ENCODE peak calls at places on chromosomes 4 and X, in six cellular contexts. W is A549, R is uterus, Z is NCI-H1092, F is DMS53, J is fibroblast of the conjunctiva. I is an unnamed sample.

GRCh38 chr4:177408023-177408422 is 34.2 kb downstream of the AGA start:
- DNase-seq in Z (peak; percentile 58), R (no peak), W (no peak), J (no peak), F (no peak), I (no peak)

GRCh38 chr4:176547005-176547404 is 227.2 kb downstream of the SPCS3 start:
- DNase-seq in J (peak; percentile 23), F (no peak), Z (no peak), R (no peak), W (no peak), I (no peak)

GRCh38 chr4:158315706-158316105 is 105.4 kb downstream of the TMEM144 start:
- DNase-seq in F (no peak), W (no peak), J (peak; percentile 70), Z (no peak), R (no peak), I (no peak)

GRCh38 chr4:135927651-135928050 is 1604.6 kb downstream of the PCDH18 start:
- DNase-seq in J (no peak), F (peak; percentile 76), W (no peak), R (no peak), Z (no peak), I (no peak)

GRCh38 chr4:148270600-148270999 is 171.6 kb downstream of the NR3C2 start:
- DNase-seq in W (no peak), J (no peak), F (peak; percentile 4), Z (no peak), R (no peak), I (no peak)

GRCh38 chr4:72319596-72319995 is 249.4 kb downstream of the ADAMTS3 start:
- DNase-seq in Z (no peak), J (no peak), F (no peak), W (no peak), R (no peak), I (no peak)

GRCh38 chr4:95095352-95095974 is 337.7 kb downstream of the BMPR1B start:
- DNase-seq in F (peak; percentile 71), J (peak; percentile 44), Z (no peak), R (no peak), W (no peak), I (no peak)

GRCh38 chr4:7075962-7076693 is 8.3 kb upstream of the GRPEL1 start:
- DNase-seq in Z (no peak), R (no peak), J (no peak), W (no peak), F (no peak), I (no peak)

GRCh38 chrX:71251456-71251973 is 2.4 kb downstream of the ZMYM3 start:
- DNase-seq in R (no peak), Z (no peak), F (no peak), W (no peak), J (no peak), I (no peak)

GRCh38 chr4:153065286-153065685 is 129.2 kb downstream of the FHDC1 start:
- DNase-seq in Z (no peak), W (no peak), F (no peak), J (no peak), R (no peak), I (no peak)

GRCh38 chr4:121656269-121656641 is 40.5 kb downstream of the ANXA5 start:
- DNase-seq in W (no peak), J (peak; percentile 82), Z (peak; percentile 15), F (peak; percentile 76), R (peak; percentile 29), I (no peak)

GRCh38 chr4:123652501-123652900 is 255.9 kb downstream of the SPRY1 start:
- DNase-seq in R (no peak), W (no peak), Z (no peak), J (no peak), F (no peak), I (no peak)

GRCh38 chrX:96884027-96884426 is 319 bp downstream of the RPA4 start:
- DNase-seq in Z (no peak), J (no peak), W (no peak), R (no peak), F (no peak), I (no peak)

GRCh38 chr4:82774711-82775171 is 23.9 kb downstream of the SCD5 start:
- DNase-seq in R (no peak), W (no peak), Z (no peak), F (no peak), J (no peak), I (no peak)

GRCh38 chr4:106495498-106495897 is 126.9 kb upstream of the GIMD1 start:
- DNase-seq in J (peak; percentile 58), Z (no peak), F (no peak), W (no peak), R (no peak), I (no peak)

GRCh38 chrX:29071525-29071924 is 484.3 kb downstream of the IL1RAPL1 start:
- DNase-seq in R (no peak), J (peak; percentile 13), F (no peak), Z (no peak), W (no peak), I (no peak)

GRCh38 chrX:8244301-8244700 is 73.2 kb upstream of the VCX2 start:
- DNase-seq in W (no peak), R (no peak), J (no peak), Z (no peak), F (no peak), I (no peak)

GRCh38 chr4:137981277-137981676 is 260.9 kb downstream of the SLC7A11 start:
- DNase-seq in R (no peak), F (no peak), Z (no peak), W (no peak), J (no peak), I (no peak)

GRCh38 chrX:77572322-77572721 is 125.1 kb downstream of the FGF16 start:
- DNase-seq in W (no peak), Z (no peak), R (no peak), J (peak; percentile 1), F (no peak), I (no peak)

GRCh38 chr4:12881945-12882589 is 602.1 kb downstream of the RAB28 start:
- DNase-seq in R (no peak), W (no peak), Z (no peak), J (no peak), F (peak; percentile 70), I (no peak)

GRCh38 chr4:2417196-2417764 is 1.2 kb downstream of the ZFYVE28 start:
- DNase-seq in F (peak; percentile 73), W (no peak), R (no peak), Z (no peak), J (no peak), I (no peak)

GRCh38 chrX:101232316-101232715 is 12.7 kb downstream of the DRP2 start:
- DNase-seq in J (no peak), F (no peak), R (no peak), Z (no peak), W (no peak), I (no peak)

GRCh38 chrX:113529425-113530013 is 688.9 kb upstream of the AMOT start:
- DNase-seq in Z (no peak), W (no peak), R (no peak), J (no peak), F (no peak), I (no peak)

GRCh38 chrX:40108959-40109287 is 11.2 kb upstream of the BCOR start:
- DNase-seq in F (peak; percentile 92), R (peak; percentile 82), Z (peak; percentile 67), J (no peak), W (peak; percentile 62), I (peak; percentile 51)

GRCh38 chr4:17597517-17597916 is 16.9 kb upstream of the MED28 start:
- DNase-seq in W (no peak), Z (peak; percentile 14), R (no peak), F (peak; percentile 81), J (no peak), I (no peak)

GRCh38 chrX:77892887-77893286 is 2.3 kb downstream of the MAGT1 start:
- DNase-seq in Z (no peak), F (no peak), R (no peak), W (no peak), J (no peak), I (no peak)

GRCh38 chr4:1043658-1044468 is 32.4 kb downstream of the FGFRL1 start:
- DNase-seq in J (peak; percentile 99), F (peak; percentile 93), R (peak; percentile 96), Z (no peak), W (peak; percentile 72), I (no peak)

GRCh38 chrX:44891642-44892041 is 18.7 kb downstream of the KDM6A start:
- DNase-seq in W (no peak), R (no peak), J (no peak), Z (no peak), F (no peak), I (no peak)

GRCh38 chrX:129235903-129236302 is 287.4 kb downstream of the SMARCA1 start:
- DNase-seq in R (no peak), F (no peak), J (no peak), W (no peak), Z (no peak), I (no peak)

GRCh38 chrX:105313596-105313995 is 93.1 kb upstream of the TEX13A start:
- DNase-seq in J (no peak), F (no peak), Z (no peak), R (no peak), W (no peak), I (no peak)

GRCh38 chrX:38212246-38212645 is 8.4 kb downstream of the SRPX start:
- DNase-seq in R (no peak), Z (no peak), J (no peak), F (no peak), W (no peak), I (no peak)

GRCh38 chrX:135396109-135396508 is 25.6 kb upstream of the SMIM10L2A start:
- DNase-seq in Z (no peak), R (no peak), W (no peak), J (no peak), F (peak; percentile 54), I (no peak)

GRCh38 chrX:136812286-136812685 is 31.6 kb upstream of the ARHGEF6 start:
- DNase-seq in Z (no peak), R (no peak), W (no peak), F (no peak), J (no peak), I (no peak)

GRCh38 chr4:88033309-88033708 is 25.9 kb downstream of the PKD2 start:
- DNase-seq in R (no peak), W (peak; percentile 23), Z (peak; percentile 17), J (peak; percentile 57), F (peak; percentile 77), I (no peak)

GRCh38 chrX:21503593-21503992 is 129.4 kb downstream of the CNKSR2 start:
- DNase-seq in Z (no peak), J (no peak), R (no peak), W (no peak), F (no peak), I (no peak)

GRCh38 chr4:53122280-53123116 is 243.4 kb downstream of the SCFD2 start:
- DNase-seq in Z (no peak), R (no peak), F (no peak), W (no peak), J (no peak), I (no peak)

GRCh38 chrX:41265615-41266014 is 68.3 kb upstream of the DDX3X start:
- DNase-seq in Z (no peak), R (peak; percentile 55), F (no peak), W (no peak), J (no peak), I (no peak)

I was measured in T-helper 22 cell.